ENCODE peak calls at places on chromosomes 6 and 20, in nine cellular contexts. One of them, this sample, is unnamed.
A peak's percentile ranks its signal among the peaks of the same experiment; 100 is the strongest.

GRCh38 chr6:36130672-36131516 is 581 bp downstream of the MAPK13 start:
- DNase-seq in globus pallidus: no peak
- DNase-seq in RPMI7951: no peak
- DNase-seq in mucosa of gallbladder: peak; percentile 38
- DNase-seq in sigmoid colon: peak; percentile 74
- DNase-seq in GM12864: no peak
- DNase-seq in H54: no peak
- DNase-seq in DMS53: peak; percentile 82
- DNase-seq in NCI-H2029: peak; percentile 74
- DNase-seq in this sample: peak; percentile 71

GRCh38 chr6:15663057-15663638 is 320 bp upstream of the DTNBP1 start:
- DNase-seq in GM12864: no peak
- DNase-seq in H54: peak; percentile 94
- DNase-seq in globus pallidus: peak; percentile 80
- DNase-seq in NCI-H2029: peak; percentile 78
- DNase-seq in RPMI7951: peak; percentile 71
- DNase-seq in sigmoid colon: no peak
- DNase-seq in DMS53: peak; percentile 87
- DNase-seq in mucosa of gallbladder: no peak
- DNase-seq in this sample: no peak

GRCh38 chr6:170271771-170272314 is 19.0 kb downstream of the DLL1 start:
- DNase-seq in RPMI7951: no peak
- DNase-seq in H54: no peak
- DNase-seq in sigmoid colon: no peak
- DNase-seq in mucosa of gallbladder: peak; percentile 41
- DNase-seq in DMS53: no peak
- DNase-seq in NCI-H2029: no peak
- DNase-seq in globus pallidus: no peak
- DNase-seq in GM12864: peak; percentile 91
- DNase-seq in this sample: no peak

GRCh38 chr20:56542489-56543020 is 9.5 kb downstream of the FAM209B start:
- DNase-seq in NCI-H2029: no peak
- DNase-seq in RPMI7951: no peak
- DNase-seq in sigmoid colon: no peak
- DNase-seq in mucosa of gallbladder: no peak
- DNase-seq in DMS53: no peak
- DNase-seq in H54: no peak
- DNase-seq in globus pallidus: no peak
- DNase-seq in GM12864: no peak
- DNase-seq in this sample: no peak

GRCh38 chr6:106539931-106540330 is 89.4 kb downstream of the RTN4IP1 start:
- DNase-seq in DMS53: no peak
- DNase-seq in mucosa of gallbladder: no peak
- DNase-seq in H54: no peak
- DNase-seq in globus pallidus: peak; percentile 16
- DNase-seq in sigmoid colon: no peak
- DNase-seq in NCI-H2029: no peak
- DNase-seq in RPMI7951: no peak
- DNase-seq in GM12864: no peak
- DNase-seq in this sample: no peak

GRCh38 chr6:168280899-168281245 is 38.7 kb downstream of the DACT2 start:
- DNase-seq in DMS53: no peak
- DNase-seq in mucosa of gallbladder: no peak
- DNase-seq in NCI-H2029: no peak
- DNase-seq in GM12864: no peak
- DNase-seq in RPMI7951: no peak
- DNase-seq in H54: no peak
- DNase-seq in sigmoid colon: no peak
- DNase-seq in globus pallidus: no peak
- DNase-seq in this sample: no peak

GRCh38 chr6:67748521-67748920 is 886.6 kb upstream of the ADGRB3 start:
- DNase-seq in DMS53: no peak
- DNase-seq in sigmoid colon: no peak
- DNase-seq in NCI-H2029: no peak
- DNase-seq in H54: no peak
- DNase-seq in GM12864: no peak
- DNase-seq in globus pallidus: no peak
- DNase-seq in RPMI7951: no peak
- DNase-seq in mucosa of gallbladder: no peak
- DNase-seq in this sample: no peak

GRCh38 chr6:19837511-19838441 is 606 bp downstream of the ID4 start:
- DNase-seq in globus pallidus: no peak
- DNase-seq in NCI-H2029: no peak
- DNase-seq in DMS53: peak; percentile 82
- DNase-seq in GM12864: no peak
- DNase-seq in sigmoid colon: peak; percentile 68
- DNase-seq in RPMI7951: no peak
- DNase-seq in H54: no peak
- DNase-seq in mucosa of gallbladder: no peak
- DNase-seq in this sample: peak; percentile 51

GRCh38 chr6:162100091-162100490 is 627.5 kb downstream of the PRKN start:
- DNase-seq in sigmoid colon: no peak
- DNase-seq in GM12864: no peak
- DNase-seq in NCI-H2029: no peak
- DNase-seq in globus pallidus: no peak
- DNase-seq in mucosa of gallbladder: no peak
- DNase-seq in H54: no peak
- DNase-seq in DMS53: no peak
- DNase-seq in RPMI7951: no peak
- DNase-seq in this sample: no peak

GRCh38 chr20:11168026-11168425 is 494.2 kb upstream of the JAG1 start:
- DNase-seq in GM12864: no peak
- DNase-seq in mucosa of gallbladder: no peak
- DNase-seq in H54: no peak
- DNase-seq in DMS53: no peak
- DNase-seq in NCI-H2029: no peak
- DNase-seq in globus pallidus: no peak
- DNase-seq in RPMI7951: peak; percentile 24
- DNase-seq in sigmoid colon: no peak
- DNase-seq in this sample: no peak

GRCh38 chr6:134372603-134373281 is 54.8 kb upstream of the SGK1 start:
- DNase-seq in DMS53: no peak
- DNase-seq in mucosa of gallbladder: no peak
- DNase-seq in RPMI7951: peak; percentile 42
- DNase-seq in GM12864: no peak
- DNase-seq in globus pallidus: no peak
- DNase-seq in sigmoid colon: peak; percentile 70
- DNase-seq in H54: no peak
- DNase-seq in NCI-H2029: no peak
- DNase-seq in this sample: no peak

GRCh38 chr6:13303668-13304017 is 24.7 kb downstream of the TBC1D7 start:
- DNase-seq in mucosa of gallbladder: peak; percentile 70
- DNase-seq in sigmoid colon: peak; percentile 87
- DNase-seq in DMS53: peak; percentile 44
- DNase-seq in H54: no peak
- DNase-seq in NCI-H2029: peak; percentile 37
- DNase-seq in globus pallidus: peak; percentile 63
- DNase-seq in GM12864: peak; percentile 83
- DNase-seq in RPMI7951: peak; percentile 81
- DNase-seq in this sample: no peak

GRCh38 chr6:137227872-137228302 is 8.7 kb upstream of the IFNGR1 start:
- DNase-seq in GM12864: no peak
- DNase-seq in globus pallidus: no peak
- DNase-seq in H54: no peak
- DNase-seq in NCI-H2029: no peak
- DNase-seq in RPMI7951: no peak
- DNase-seq in sigmoid colon: no peak
- DNase-seq in mucosa of gallbladder: no peak
- DNase-seq in DMS53: no peak
- DNase-seq in this sample: no peak

GRCh38 chr6:9484091-9484490 is 930.8 kb downstream of the TFAP2A start:
- DNase-seq in H54: no peak
- DNase-seq in DMS53: no peak
- DNase-seq in RPMI7951: no peak
- DNase-seq in NCI-H2029: no peak
- DNase-seq in sigmoid colon: no peak
- DNase-seq in globus pallidus: no peak
- DNase-seq in GM12864: no peak
- DNase-seq in mucosa of gallbladder: no peak
- DNase-seq in this sample: no peak

GRCh38 chr6:158347335-158347734 is 35.1 kb downstream of the TULP4 start:
- DNase-seq in GM12864: no peak
- DNase-seq in sigmoid colon: no peak
- DNase-seq in H54: no peak
- DNase-seq in mucosa of gallbladder: no peak
- DNase-seq in NCI-H2029: no peak
- DNase-seq in globus pallidus: no peak
- DNase-seq in RPMI7951: no peak
- DNase-seq in DMS53: no peak
- DNase-seq in this sample: no peak

GRCh38 chr6:74510878-74511277 is 695.0 kb downstream of the COL12A1 start:
- DNase-seq in sigmoid colon: no peak
- DNase-seq in globus pallidus: no peak
- DNase-seq in H54: no peak
- DNase-seq in GM12864: no peak
- DNase-seq in DMS53: no peak
- DNase-seq in RPMI7951: no peak
- DNase-seq in NCI-H2029: no peak
- DNase-seq in mucosa of gallbladder: no peak
- DNase-seq in this sample: no peak

GRCh38 chr6:143634486-143634885 is 43.3 kb upstream of the PHACTR2 start:
- DNase-seq in mucosa of gallbladder: no peak
- DNase-seq in NCI-H2029: peak; percentile 31
- DNase-seq in sigmoid colon: no peak
- DNase-seq in RPMI7951: peak; percentile 39
- DNase-seq in DMS53: peak; percentile 3
- DNase-seq in GM12864: no peak
- DNase-seq in globus pallidus: no peak
- DNase-seq in H54: no peak
- DNase-seq in this sample: no peak

GRCh38 chr20:44720617-44720993 is 5.4 kb downstream of the CCN5 start:
- DNase-seq in mucosa of gallbladder: no peak
- DNase-seq in NCI-H2029: no peak
- DNase-seq in DMS53: no peak
- DNase-seq in H54: peak; percentile 89
- DNase-seq in globus pallidus: peak; percentile 80
- DNase-seq in RPMI7951: peak; percentile 90
- DNase-seq in sigmoid colon: no peak
- DNase-seq in GM12864: no peak
- DNase-seq in this sample: peak; percentile 83

GRCh38 chr6:156280131-156280530 is 497.0 kb upstream of the ARID1B start:
- DNase-seq in NCI-H2029: peak; percentile 32
- DNase-seq in H54: no peak
- DNase-seq in globus pallidus: no peak
- DNase-seq in mucosa of gallbladder: no peak
- DNase-seq in sigmoid colon: no peak
- DNase-seq in DMS53: no peak
- DNase-seq in RPMI7951: no peak
- DNase-seq in GM12864: peak; percentile 42
- DNase-seq in this sample: no peak

GRCh38 chr6:148251286-148251685 is 91.4 kb upstream of the SASH1 start:
- DNase-seq in GM12864: no peak
- DNase-seq in mucosa of gallbladder: no peak
- DNase-seq in sigmoid colon: no peak
- DNase-seq in H54: no peak
- DNase-seq in DMS53: peak; percentile 35
- DNase-seq in RPMI7951: peak; percentile 53
- DNase-seq in globus pallidus: peak; percentile 80
- DNase-seq in NCI-H2029: no peak
- DNase-seq in this sample: no peak

GRCh38 chr6:16760536-16761468 is at the start of gene ATXN1:
- DNase-seq in DMS53: peak; percentile 86
- DNase-seq in NCI-H2029: no peak
- DNase-seq in globus pallidus: peak; percentile 80
- DNase-seq in RPMI7951: peak; percentile 66
- DNase-seq in mucosa of gallbladder: peak; percentile 70
- DNase-seq in H54: peak; percentile 38
- DNase-seq in GM12864: no peak
- DNase-seq in sigmoid colon: peak; percentile 85
- DNase-seq in this sample: peak; percentile 45

GRCh38 chr6:160279850-160280249 is 21.2 kb upstream of the SLC22A2 start:
- DNase-seq in DMS53: peak; percentile 3
- DNase-seq in NCI-H2029: no peak
- DNase-seq in GM12864: no peak
- DNase-seq in H54: no peak
- DNase-seq in mucosa of gallbladder: no peak
- DNase-seq in RPMI7951: peak; percentile 47
- DNase-seq in sigmoid colon: no peak
- DNase-seq in globus pallidus: no peak
- DNase-seq in this sample: no peak

GRCh38 chr6:136063095-136063494 is 187.0 kb downstream of the MTFR2 start:
- DNase-seq in globus pallidus: no peak
- DNase-seq in GM12864: no peak
- DNase-seq in DMS53: no peak
- DNase-seq in sigmoid colon: no peak
- DNase-seq in RPMI7951: peak; percentile 54
- DNase-seq in H54: no peak
- DNase-seq in mucosa of gallbladder: no peak
- DNase-seq in NCI-H2029: no peak
- DNase-seq in this sample: no peak

GRCh38 chr6:145139451-145139850 is 595.9 kb downstream of the EPM2A start:
- DNase-seq in GM12864: no peak
- DNase-seq in RPMI7951: peak; percentile 5
- DNase-seq in sigmoid colon: no peak
- DNase-seq in NCI-H2029: no peak
- DNase-seq in DMS53: no peak
- DNase-seq in mucosa of gallbladder: peak; percentile 13
- DNase-seq in H54: no peak
- DNase-seq in globus pallidus: no peak
- DNase-seq in this sample: no peak

GRCh38 chr20:4443016-4443415 is 278.7 kb upstream of the PRND start:
- DNase-seq in globus pallidus: no peak
- DNase-seq in mucosa of gallbladder: no peak
- DNase-seq in GM12864: no peak
- DNase-seq in RPMI7951: peak; percentile 99
- DNase-seq in DMS53: no peak
- DNase-seq in H54: no peak
- DNase-seq in NCI-H2029: no peak
- DNase-seq in sigmoid colon: no peak
- DNase-seq in this sample: peak; percentile 72

GRCh38 chr20:20946122-20946759 is 159.9 kb downstream of the LINC00237 start:
- DNase-seq in H54: no peak
- DNase-seq in RPMI7951: peak; percentile 82
- DNase-seq in NCI-H2029: no peak
- DNase-seq in mucosa of gallbladder: no peak
- DNase-seq in GM12864: no peak
- DNase-seq in sigmoid colon: no peak
- DNase-seq in DMS53: no peak
- DNase-seq in globus pallidus: no peak
- DNase-seq in this sample: no peak

GRCh38 chr6:155301867-155302266 is 12.4 kb downstream of the TFB1M start:
- DNase-seq in RPMI7951: no peak
- DNase-seq in DMS53: no peak
- DNase-seq in NCI-H2029: no peak
- DNase-seq in sigmoid colon: no peak
- DNase-seq in mucosa of gallbladder: no peak
- DNase-seq in globus pallidus: no peak
- DNase-seq in GM12864: no peak
- DNase-seq in H54: no peak
- DNase-seq in this sample: no peak

GRCh38 chr6:137188855-137189254 is 15.4 kb upstream of the IL22RA2 start:
- DNase-seq in globus pallidus: no peak
- DNase-seq in DMS53: peak; percentile 50
- DNase-seq in mucosa of gallbladder: no peak
- DNase-seq in H54: no peak
- DNase-seq in RPMI7951: peak; percentile 33
- DNase-seq in NCI-H2029: no peak
- DNase-seq in GM12864: no peak
- DNase-seq in sigmoid colon: no peak
- DNase-seq in this sample: no peak

This sample was measured in PC-9.